ENCODE peak calls at places on chromosome 6, in four cellular contexts. Q is RCC 7860, U is right lobe of liver, Z is HS-27A. L is an unnamed sample.

GRCh38 chr6:137820952-137821351 is 46.1 kb upstream of the TNFAIP3 start:
- DNase-seq in Q (no peak), U (no peak), Z (no peak), L (no peak)

GRCh38 chr6:90478278-90478677 is 108.6 kb downstream of the MAP3K7 start:
- DNase-seq in Q (no peak), U (no peak), Z (no peak), L (no peak)

GRCh38 chr6:124795879-124796838 is 166.1 kb upstream of the RNF217 start:
- DNase-seq in Q (no peak), U (peak; percentile 22), Z (no peak), L (peak; percentile 42)

GRCh38 chr6:89371849-89372505 is 19.5 kb upstream of the UBE2J1 start:
- DNase-seq in Q (peak; percentile 11), U (peak; percentile 79), Z (no peak), L (peak; percentile 61)

GRCh38 chr6:56046576-56046975 is 171.2 kb upstream of the BMP5 start:
- DNase-seq in Q (peak; percentile 67), U (peak; percentile 31), Z (peak; percentile 1), L (peak; percentile 75)

GRCh38 chr6:141165012-141165411 is 967.7 kb upstream of the GJE1 start:
- DNase-seq in Q (no peak), U (no peak), Z (no peak), L (no peak)

GRCh38 chr6:43699564-43700186 is 12.1 kb upstream of the MRPS18A start:
- DNase-seq in Q (no peak), U (peak; percentile 34), Z (no peak), L (peak; percentile 81)

GRCh38 chr6:3724451-3725144 is 26.9 kb downstream of the PXDC1 start:
- DNase-seq in Q (no peak), U (no peak), Z (no peak), L (no peak)

GRCh38 chr6:104625536-104625935 is 234.2 kb downstream of the HACE1 start:
- DNase-seq in Q (no peak), U (no peak), Z (peak; percentile 73), L (peak; percentile 99)

GRCh38 chr6:165652766-165653165 is 10.3 kb downstream of the PDE10A start:
- DNase-seq in Q (no peak), U (no peak), Z (no peak), L (no peak)

GRCh38 chr6:5899216-5900045 is 107.3 kb downstream of the NRN1 start:
- DNase-seq in Q (no peak), U (no peak), Z (no peak), L (no peak)

GRCh38 chr6:90304308-90304707 is 7.7 kb upstream of the BACH2 start:
- DNase-seq in Q (no peak), U (no peak), Z (no peak), L (no peak)

GRCh38 chr6:107489636-107490567 is at the start of gene SOBP:
- DNase-seq in Q (no peak), U (peak; percentile 57), Z (no peak), L (peak; percentile 15)

GRCh38 chr6:110048221-110048875 is 70.2 kb downstream of the GPR6 start:
- DNase-seq in Q (no peak), U (no peak), Z (no peak), L (no peak)

GRCh38 chr6:169251371-169251802 is 2.3 kb downstream of the THBS2 start:
- DNase-seq in Q (no peak), U (no peak), Z (no peak), L (no peak)

GRCh38 chr6:12782136-12782535 is 65.6 kb downstream of the PHACTR1 start:
- DNase-seq in Q (no peak), U (no peak), Z (no peak), L (no peak)

GRCh38 chr6:141541766-141542324 is 590.9 kb upstream of the GJE1 start:
- DNase-seq in Q (no peak), U (no peak), Z (no peak), L (no peak)

GRCh38 chr6:166768761-166769160 is 141.7 kb upstream of the RPS6KA2 start:
- DNase-seq in Q (no peak), U (no peak), Z (no peak), L (no peak)

GRCh38 chr6:68427630-68428029 is 207.5 kb upstream of the ADGRB3 start:
- DNase-seq in Q (peak; percentile 72), U (no peak), Z (peak; percentile 59), L (peak; percentile 0)

GRCh38 chr6:9463311-9463710 is 951.6 kb downstream of the TFAP2A start:
- DNase-seq in Q (no peak), U (no peak), Z (no peak), L (peak; percentile 35)

GRCh38 chr6:26157150-26157837 is 70.1 kb downstream of the HFE start:
- DNase-seq in Q (peak; percentile 84), U (peak; percentile 71), Z (no peak), L (peak; percentile 69)

GRCh38 chr6:16257999-16258708 is 19.8 kb downstream of the GMPR start:
- DNase-seq in Q (no peak), U (no peak), Z (no peak), L (peak; percentile 60)

GRCh38 chr6:109349419-109349987 is 32.8 kb downstream of the CD164 start:
- DNase-seq in Q (no peak), U (peak; percentile 38), Z (no peak), L (peak; percentile 95)

GRCh38 chr6:13373488-13373886 is 45.1 kb upstream of the TBC1D7 start:
- DNase-seq in Q (no peak), U (no peak), Z (no peak), L (no peak)

GRCh38 chr6:167795874-167796667 is 30.6 kb upstream of the AFDN start:
- DNase-seq in Q (no peak), U (peak; percentile 89), Z (no peak), L (no peak)

GRCh38 chr6:3351105-3351676 is 92.4 kb downstream of the PSMG4 start:
- DNase-seq in Q (no peak), U (no peak), Z (no peak), L (no peak)

GRCh38 chr6:107801195-107801594 is 22.9 kb downstream of the SCML4 start:
- DNase-seq in Q (no peak), U (no peak), Z (no peak), L (peak; percentile 30)

GRCh38 chr6:158707120-158707519 is 57.3 kb downstream of the SYTL3 start:
- DNase-seq in Q (peak; percentile 31), U (no peak), Z (peak; percentile 43), L (peak; percentile 63)

GRCh38 chr6:53718597-53719460 is 53.3 kb upstream of the KLHL31 start:
- DNase-seq in Q (peak; percentile 37), U (no peak), Z (no peak), L (peak; percentile 78)

GRCh38 chr6:170087946-170088348 is 202.9 kb downstream of the DLL1 start:
- DNase-seq in Q (no peak), U (no peak), Z (no peak), L (no peak)

GRCh38 chr6:15090145-15090579 is 155.7 kb upstream of the JARID2 start:
- DNase-seq in Q (no peak), U (no peak), Z (no peak), L (no peak)

GRCh38 chr6:170221753-170222400 is 69.0 kb downstream of the DLL1 start:
- DNase-seq in Q (no peak), U (no peak), Z (no peak), L (no peak)